ENCODE peak calls at places on chromosome 2, in six cellular contexts. R is Jurkat, Clone E6-1; P is glomerular endothelial cell; Q is stimulated activated CD4-positive, alpha-beta T cell treated with anti-CD3 and anti-CD28 coated beads, Interleukin-4, amount 100 ng/mL, for 1 hour; K is HFFc6; T is GM03348. G is an unnamed sample.

GRCh38 chr2:159600752-159601151 is 15.6 kb downstream of the BAZ2B start:
- DNase-seq in P (no peak), T (peak), R (no peak), K (peak), Q (no peak), G (peak)

GRCh38 chr2:40625849-40626248 is 174.0 kb upstream of the SLC8A1 start:
- DNase-seq in P (no peak), R (no peak), T (peak), Q (no peak), K (peak), G (peak)

GRCh38 chr2:222358876-222359275 is 60.1 kb upstream of the PAX3 start:
- DNase-seq in Q (no peak), T (no peak), P (no peak), K (no peak), R (no peak), G (peak)

GRCh38 chr2:131366643-131367042 is 2.7 kb upstream of the RAB6D start:
- DNase-seq in T (no peak), P (no peak), R (no peak), K (no peak), Q (no peak), G (no peak)

GRCh38 chr2:128732976-128733431 is 414.3 kb upstream of the HS6ST1 start:
- DNase-seq in Q (no peak), R (peak), T (peak), K (no peak), P (no peak), G (peak)

GRCh38 chr2:38560092-38560491 is 42.6 kb downstream of the HNRNPLL start:
- DNase-seq in K (no peak), R (no peak), T (no peak), P (no peak), Q (no peak), G (no peak)

GRCh38 chr2:165505514-165505913 is 36.0 kb downstream of the CSRNP3 start:
- DNase-seq in R (no peak), Q (no peak), T (no peak), K (no peak), P (no peak), G (no peak)

GRCh38 chr2:100244881-100245605 is 77.3 kb downstream of the LONRF2 start:
- DNase-seq in R (no peak), T (peak), Q (no peak), K (peak), P (no peak), G (no peak)

GRCh38 chr2:153416071-153416470 is 62.5 kb downstream of the RPRM start:
- DNase-seq in Q (no peak), T (no peak), K (no peak), R (no peak), P (no peak), G (no peak)

GRCh38 chr2:47266939-47267338 is 111.8 kb upstream of the STPG4 start:
- DNase-seq in P (no peak), Q (no peak), R (no peak), T (no peak), K (no peak), G (no peak)

GRCh38 chr2:213251618-213252017 is 32.6 kb upstream of the SPAG16 start:
- DNase-seq in R (peak), Q (no peak), T (peak), P (peak), K (peak), G (peak)

GRCh38 chr2:85605406-85606115 is 3.1 kb upstream of the TMEM150A start:
- DNase-seq in R (no peak), Q (no peak), T (peak), P (no peak), K (peak), G (peak)

GRCh38 chr2:230400454-230400853 is 15.5 kb upstream of the SP100 start:
- DNase-seq in R (no peak), K (no peak), Q (no peak), P (no peak), T (no peak), G (no peak)

GRCh38 chr2:36483290-36483689 is 114.7 kb downstream of the FEZ2 start:
- DNase-seq in Q (no peak), R (no peak), K (no peak), T (no peak), P (no peak), G (no peak)